ENCODE peak calls at places on chromosomes 4 and X, in seven cellular contexts. J is GM03348, Y is astrocyte, O is HTR-8/SVneo, A is T-cell, G is T follicular helper cell, P is nucleus accumbens. X is an unnamed sample.

GRCh38 chr4:83852085-83852451 is 316.2 kb downstream of the GPAT3 start:
- DNase-seq in J (peak; percentile 52), Y (peak; percentile 88), O (no peak), A (no peak), G (no peak), P (no peak), X (no peak)

GRCh38 chr4:98694076-98694475 is 35.7 kb upstream of the TSPAN5 start:
- DNase-seq in J (no peak), Y (no peak), O (no peak), A (no peak), G (no peak), P (no peak), X (no peak)

GRCh38 chr4:85486425-85487101 is 11.6 kb downstream of the ARHGAP24 start:
- DNase-seq in J (no peak), Y (peak; percentile 34), O (no peak), A (no peak), G (no peak), P (no peak), X (no peak)

GRCh38 chr4:46999584-46999983 is 6.2 kb upstream of the GABRA4 start:
- DNase-seq in J (no peak), Y (peak; percentile 31), O (no peak), A (no peak), G (no peak), P (no peak), X (no peak)

GRCh38 chrX:771536-771935 is 140.9 kb downstream of the SHOX start:
- DNase-seq in J (no peak), Y (no peak), O (no peak), A (no peak), G (no peak), P (no peak), X (no peak)

GRCh38 chrX:95612350-95612749 is 1072.3 kb upstream of the DIAPH2 start:
- DNase-seq in J (no peak), Y (no peak), O (no peak), A (no peak), G (no peak), P (no peak), X (no peak)

GRCh38 chr4:3197366-3198105 is 51.4 kb upstream of the MSANTD1 start:
- DNase-seq in J (no peak), Y (no peak), O (no peak), A (no peak), G (no peak), P (no peak), X (no peak)

GRCh38 chrX:130825509-130825908 is 77.5 kb downstream of the ENOX2 start:
- DNase-seq in J (no peak), Y (no peak), O (no peak), A (no peak), G (no peak), P (no peak), X (no peak)